ENCODE peak calls at places on chromosomes 13 and 19, in four cellular contexts. P is K562, T is HL-60, G is GM12878. K is an unnamed sample.

GRCh38 chr13:65472336-65472735 is 1757.8 kb downstream of the PCDH9 start:
- DNase-seq in P (no peak), T (no peak), G (no peak), K (no peak)

GRCh38 chr13:30569901-30570576 is 47.7 kb upstream of the USPL1 start:
- DNase-seq in P (peak), T (no peak), G (no peak), K (no peak)

GRCh38 chr19:43997631-43998290 is 5.0 kb upstream of the ZNF230 start:
- DNase-seq in P (peak), T (no peak), G (no peak), K (no peak)

GRCh38 chr13:45341799-45342584 is 1.0 kb upstream of the TPT1 start:
- DNase-seq in P (no peak), T (no peak), G (no peak), K (no peak)

GRCh38 chr19:5080030-5080644 is 111.2 kb downstream of the KDM4B start:
- DNase-seq in P (no peak), T (no peak), G (no peak), K (no peak)

GRCh38 chr19:10736916-10737551 is 19.2 kb downstream of the DNM2 start:
- DNase-seq in P (peak), T (no peak), G (no peak), K (no peak)

GRCh38 chr13:110010433-110011135 is 224.2 kb upstream of the IRS2 start:
- DNase-seq in P (no peak), T (no peak), G (no peak), K (no peak)

GRCh38 chr19:55319786-55320185 is 5.4 kb downstream of the TMEM150B start:
- DNase-seq in P (peak), T (no peak), G (no peak), K (no peak)

GRCh38 chr19:1069009-1069779 is 2.2 kb downstream of the ARHGAP45 start:
- DNase-seq in P (no peak), T (peak), G (no peak), K (no peak)

GRCh38 chr13:21328201-21328600 is 130.9 kb downstream of the ZDHHC20 start:
- DNase-seq in P (no peak), T (no peak), G (no peak), K (no peak)

GRCh38 chr19:2609389-2610116 is 92.9 kb downstream of the GNG7 start:
- DNase-seq in P (no peak), T (no peak), G (peak), K (no peak)

GRCh38 chr19:16180611-16181010 is 4.6 kb upstream of the FAM32A start:
- DNase-seq in P (no peak), T (no peak), G (no peak), K (no peak)

GRCh38 chr19:51064534-51065220 is at the start of gene KLK13:
- DNase-seq in P (peak), T (no peak), G (no peak), K (no peak)

GRCh38 chr19:5005096-5005495 is 36.2 kb downstream of the KDM4B start:
- DNase-seq in P (no peak), T (no peak), G (no peak), K (no peak)

GRCh38 chr13:39820606-39821005 is 165.1 kb downstream of the COG6 start:
- DNase-seq in P (no peak), T (no peak), G (no peak), K (no peak)

GRCh38 chr19:41426952-41427646 is at the start of gene B3GNT8:
- DNase-seq in P (peak), T (peak), G (no peak), K (peak)

GRCh38 chr13:21853779-21854178 is 182.9 kb downstream of the FGF9 start:
- DNase-seq in P (no peak), T (no peak), G (no peak), K (no peak)

GRCh38 chr13:96967248-96967745 is 27.0 kb downstream of the OXGR1 start:
- DNase-seq in P (peak), T (no peak), G (no peak), K (no peak)

GRCh38 chr13:39364797-39365468 is 238.1 kb downstream of the LHFPL6 start:
- DNase-seq in P (no peak), T (no peak), G (no peak), K (no peak)

GRCh38 chr13:67421475-67421874 is 191.3 kb upstream of the PCDH9 start:
- DNase-seq in P (no peak), T (no peak), G (no peak), K (no peak)

GRCh38 chr19:19600793-19601346 is 17.6 kb downstream of the PBX4 start:
- DNase-seq in P (no peak), T (no peak), G (peak), K (no peak)

GRCh38 chr13:110471833-110472162 is 89.7 kb downstream of the RAB20 start:
- DNase-seq in P (peak), T (peak), G (peak), K (peak)

GRCh38 chr13:35499131-35500051 is 22.9 kb upstream of the MAB21L1 start:
- DNase-seq in P (no peak), T (no peak), G (no peak), K (no peak)

GRCh38 chr13:95615539-95615938 is 29.0 kb downstream of the DZIP1 start:
- DNase-seq in P (no peak), T (no peak), G (no peak), K (no peak)

GRCh38 chr13:93867481-93867880 is 612.0 kb downstream of the DCT start:
- DNase-seq in P (no peak), T (no peak), G (no peak), K (no peak)
- TF ChIP-seq SPI1 in P (no peak), T (no peak), G (no peak), K (no peak)

GRCh38 chr19:52191374-52191773 is 1.5 kb downstream of the PPP2R1A start:
- DNase-seq in P (no peak), T (no peak), G (no peak), K (no peak)

GRCh38 chr19:52189745-52190678 is at the start of gene PPP2R1A:
- DNase-seq in P (peak), T (peak), G (peak), K (peak)

GRCh38 chr19:52188822-52189744 is 769 bp upstream of the PPP2R1A start:
- DNase-seq in P (no peak), T (no peak), G (no peak), K (no peak)

GRCh38 chr19:52190679-52191293 is 934 bp downstream of the PPP2R1A start:
- DNase-seq in P (no peak), T (no peak), G (no peak), K (no peak)

DNA sequence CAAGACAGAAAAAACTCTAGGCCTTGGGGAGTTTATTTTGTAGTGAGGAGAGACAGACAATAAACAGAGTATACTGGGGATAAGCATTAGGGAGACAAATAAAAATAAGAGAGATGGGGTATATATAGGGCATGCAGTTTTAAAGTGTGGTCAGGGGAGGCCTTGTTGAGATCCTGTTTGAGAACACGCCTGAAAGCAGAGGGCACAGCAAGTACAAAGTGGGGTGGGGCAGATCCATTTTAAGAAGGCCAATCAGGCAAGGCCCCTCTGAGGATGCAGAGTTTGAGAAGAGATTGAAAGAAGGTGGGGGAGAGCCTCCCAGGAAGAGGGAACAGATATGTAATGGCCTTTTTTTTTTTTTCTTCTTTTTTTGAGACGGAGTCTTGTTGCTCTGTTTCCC is 2.1 kb downstream of the PPP2R1A start:
- DNase-seq in P (no peak), T (no peak), G (no peak), K (no peak)
- TF ChIP-seq SPI1 in P (no peak), T (no peak), G (no peak), K (no peak)

GRCh38 chr13:49498211-49498610 is 2.5 kb downstream of the PHF11 start:
- DNase-seq in P (no peak), T (no peak), G (no peak), K (no peak)

GRCh38 chr13:49494645-49495044 is 1.1 kb upstream of the PHF11 start:
- DNase-seq in P (no peak), T (no peak), G (no peak), K (no peak)

GRCh38 chr13:49497272-49497671 is 1.5 kb downstream of the PHF11 start:
- DNase-seq in P (no peak), T (no peak), G (no peak), K (no peak)

GRCh38 chr13:49499889-49500660 is 4.3 kb downstream of the PHF11 start:
- DNase-seq in P (no peak), T (no peak), G (no peak), K (no peak)

DNA sequence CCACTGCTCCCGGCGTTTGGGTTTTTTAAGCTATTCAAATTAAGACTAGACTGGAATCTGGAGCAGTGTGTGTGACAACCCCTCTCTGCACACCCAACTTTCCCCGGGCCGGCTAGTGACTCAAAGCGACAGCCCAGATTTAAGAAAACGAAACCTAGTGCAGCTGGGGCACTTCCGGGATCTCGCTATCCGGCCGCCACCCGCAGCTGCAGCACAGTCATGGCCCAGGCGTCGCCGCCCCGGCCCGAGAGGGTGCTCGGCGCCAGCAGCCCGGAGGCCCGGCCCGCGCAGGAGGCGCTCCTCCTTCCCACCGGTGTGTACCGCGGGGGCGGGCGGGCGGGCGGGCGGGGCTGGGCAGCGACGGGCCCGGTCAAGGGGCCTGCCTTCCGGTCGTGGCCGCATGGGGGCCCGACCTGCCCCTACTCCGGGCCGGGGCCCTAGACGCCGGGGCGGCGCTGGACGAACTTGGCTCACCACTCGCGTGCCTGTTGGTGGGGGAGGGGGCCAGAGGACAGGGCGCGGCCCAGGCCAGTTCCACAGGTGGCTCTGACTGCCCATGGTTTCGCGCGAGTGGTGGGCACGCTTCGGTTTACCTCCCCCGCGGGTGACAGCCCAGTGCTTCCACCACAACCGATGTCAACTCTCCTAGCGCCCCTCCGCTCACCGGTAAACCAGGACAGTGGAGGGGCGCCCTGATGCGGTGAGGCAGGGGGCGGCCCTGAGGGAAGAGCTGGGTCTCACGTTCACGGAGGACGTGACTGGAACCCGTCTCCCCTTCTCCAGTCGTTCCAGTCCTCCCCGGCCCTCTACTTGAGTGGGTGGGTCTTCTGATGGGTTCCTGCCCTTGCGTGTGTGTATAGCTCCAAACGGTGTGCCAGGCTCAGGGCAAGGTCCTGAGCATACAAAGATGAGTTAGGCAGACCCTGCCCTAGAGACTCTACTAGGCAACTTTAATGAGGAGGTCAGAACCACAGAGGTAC is at the start of gene PHF11:
- DNase-seq in P (peak), T (peak), G (peak), K (peak)
- TF ChIP-seq SPI1 in P (no peak), T (no peak), G (peak), K (peak)

GRCh38 chr19:35144600-35145436 is 1.8 kb downstream of the FXYD7 start:
- DNase-seq in P (peak), T (no peak), G (no peak), K (no peak)
- TF ChIP-seq SPI1 in P (no peak), T (no peak), G (no peak), K (no peak)

GRCh38 chr19:56718231-56718630 is 46.7 kb upstream of the ZNF835 start:
- DNase-seq in P (no peak), T (no peak), G (no peak), K (no peak)
- TF ChIP-seq SPI1 in P (no peak), T (no peak), G (no peak), K (no peak)